ENCODE peak calls at places on chromosomes 12 and 14, in six cellular contexts. R is esophagus squamous epithelium, M is heart left ventricle, F is right lobe of liver, P is mucosa of descending colon, T is left ventricle myocardium inferior. B is an unnamed sample.

GRCh38 chr12:120077260-120077659 is 39.3 kb downstream of the RAB35 start:
- DNase-seq in M (no peak), P (no peak), F (no peak), T (no peak), R (no peak), B (no peak)

GRCh38 chr14:68894802-68895201 is 84.3 kb downstream of the ACTN1 start:
- DNase-seq in P (no peak), M (no peak), T (no peak), R (no peak), F (no peak), B (no peak)

GRCh38 chr12:80101126-80101525 is 1.8 kb downstream of the OTOGL start:
- DNase-seq in T (no peak), R (no peak), P (no peak), F (no peak), M (no peak), B (no peak)

GRCh38 chr12:98373019-98373554 is 142.3 kb upstream of the TMPO start:
- DNase-seq in P (no peak), R (no peak), T (no peak), M (no peak), F (no peak), B (peak; percentile 84)

GRCh38 chr14:99715266-99716000 is 31.3 kb downstream of the CYP46A1 start:
- DNase-seq in T (no peak), P (no peak), F (no peak), M (no peak), R (no peak), B (no peak)

GRCh38 chr12:32252199-32253073 is 145.8 kb downstream of the BICD1 start:
- DNase-seq in M (no peak), R (no peak), F (no peak), T (no peak), P (no peak), B (no peak)

GRCh38 chr14:82230748-82231147 is 697.1 kb upstream of the SEL1L start:
- DNase-seq in M (no peak), R (no peak), P (no peak), F (no peak), T (no peak), B (no peak)

GRCh38 chr14:71586131-71586893 is 345.9 kb upstream of the RGS6 start:
- DNase-seq in R (no peak), M (no peak), T (no peak), F (no peak), P (no peak), B (peak; percentile 25)

GRCh38 chr12:14575585-14575984 is 7.9 kb upstream of the PLBD1 start:
- DNase-seq in P (no peak), T (no peak), F (no peak), M (no peak), R (no peak), B (no peak)

GRCh38 chr14:51094282-51094821 is 553 bp downstream of the TRIM9 start:
- DNase-seq in P (peak; percentile 43), M (no peak), F (peak; percentile 27), R (no peak), T (no peak), B (peak; percentile 22)

GRCh38 chr14:36529062-36529461 is 9.0 kb upstream of the NKX2-1 start:
- DNase-seq in T (no peak), F (no peak), R (no peak), M (no peak), P (no peak), B (no peak)

GRCh38 chr14:64654072-64654899 is 49.9 kb upstream of the PLEKHG3 start:
- DNase-seq in R (no peak), P (no peak), M (no peak), F (no peak), T (no peak), B (no peak)

GRCh38 chr12:53220857-53221202 is 11.2 kb downstream of the RARG start:
- DNase-seq in R (peak; percentile 59), F (peak; percentile 93), P (peak; percentile 94), T (peak; percentile 95), M (peak; percentile 96), B (peak; percentile 98)

GRCh38 chr12:53972722-53973092 is 219 bp upstream of the HOXC11 start:
- DNase-seq in T (no peak), P (no peak), M (no peak), F (no peak), R (no peak), B (no peak)

GRCh38 chr14:56501909-56502530 is 77.6 kb upstream of the TMEM260 start:
- DNase-seq in P (no peak), R (no peak), M (no peak), F (no peak), T (no peak), B (peak; percentile 46)

GRCh38 chr12:110247340-110248095 is 33.5 kb upstream of the ATP2A2 start:
- DNase-seq in P (peak; percentile 86), T (peak; percentile 59), F (peak; percentile 86), R (no peak), M (peak; percentile 79), B (no peak)

DNA sequence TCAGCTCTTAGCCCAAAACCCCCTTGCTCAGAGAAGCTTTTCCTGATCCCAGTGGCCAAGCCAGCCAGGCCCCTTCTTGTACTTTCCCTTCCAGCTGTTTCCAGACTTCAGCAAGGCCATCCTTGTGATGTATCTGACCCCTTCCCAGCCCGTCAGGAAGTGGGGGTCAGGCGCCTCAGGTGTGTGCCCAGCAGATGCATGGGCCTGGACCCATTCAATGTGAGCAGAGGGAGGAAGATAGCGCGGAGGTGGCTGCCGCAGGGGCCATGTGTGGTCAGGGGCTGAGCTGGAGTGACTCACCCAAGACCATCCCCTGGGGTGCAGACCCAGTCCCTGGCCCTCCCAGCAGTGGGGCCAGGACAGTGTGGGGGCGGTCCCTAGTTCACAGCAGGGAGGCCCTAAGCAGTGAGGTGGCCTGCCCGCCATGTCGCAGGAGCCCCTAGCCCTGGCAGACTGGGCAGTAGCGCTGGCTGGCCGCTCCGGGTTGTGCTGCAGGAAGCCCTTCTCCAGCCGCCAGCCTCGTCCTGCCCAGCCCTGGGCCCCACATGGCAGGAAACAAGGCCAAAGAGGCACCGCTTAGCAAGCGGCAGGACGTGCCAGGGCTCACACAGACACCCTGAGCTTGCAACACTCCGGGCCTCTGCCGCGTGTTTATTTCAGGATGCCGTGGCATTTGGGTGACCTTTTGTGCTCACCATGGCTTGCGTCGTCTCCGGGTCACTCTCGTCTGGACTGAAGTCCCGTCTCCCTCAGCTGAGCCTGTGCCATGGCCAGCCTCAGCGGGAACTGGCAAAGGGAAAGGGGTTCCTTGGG is 12.0 kb downstream of the ADSS1 start:
- DNase-seq in F (peak; percentile 96), P (peak; percentile 48), T (peak; percentile 90), M (peak; percentile 94), R (no peak), B (no peak)
- H3K4me1 ChIP-seq in F (peaks cover 63% of the 10 kb centered on the region), P (peaks cover 15% of the 10 kb centered on the region), T (peaks cover 70% of the 10 kb centered on the region), M (peaks cover 47% of the 10 kb centered on the region), R (peaks cover 67% of the 10 kb centered on the region), B (no peaks in the 10 kb centered on the region)

GRCh38 chr14:77270361-77271112 is 469 bp downstream of the NGB start:
- DNase-seq in T (no peak), M (no peak), P (no peak), F (no peak), R (no peak), B (no peak)
- H3K4me1 ChIP-seq in T (peaks cover 11% of the 10 kb centered on the region), M (no peaks in the 10 kb centered on the region), P (no peaks in the 10 kb centered on the region), F (no peaks in the 10 kb centered on the region), R (peaks cover 23% of the 10 kb centered on the region), B (no peaks in the 10 kb centered on the region)

GRCh38 chr12:1779783-1780182 is 40.6 kb upstream of the LRTM2 start:
- DNase-seq in R (no peak), P (no peak), T (no peak), F (no peak), M (no peak), B (no peak)
- H3K4me1 ChIP-seq in R (peaks cover 30% of the 10 kb centered on the region), P (no peaks in the 10 kb centered on the region), T (peaks cover 57% of the 10 kb centered on the region), F (peaks cover 15% of the 10 kb centered on the region), M (peaks cover 13% of the 10 kb centered on the region), B (peaks cover 12% of the 10 kb centered on the region)

DNA sequence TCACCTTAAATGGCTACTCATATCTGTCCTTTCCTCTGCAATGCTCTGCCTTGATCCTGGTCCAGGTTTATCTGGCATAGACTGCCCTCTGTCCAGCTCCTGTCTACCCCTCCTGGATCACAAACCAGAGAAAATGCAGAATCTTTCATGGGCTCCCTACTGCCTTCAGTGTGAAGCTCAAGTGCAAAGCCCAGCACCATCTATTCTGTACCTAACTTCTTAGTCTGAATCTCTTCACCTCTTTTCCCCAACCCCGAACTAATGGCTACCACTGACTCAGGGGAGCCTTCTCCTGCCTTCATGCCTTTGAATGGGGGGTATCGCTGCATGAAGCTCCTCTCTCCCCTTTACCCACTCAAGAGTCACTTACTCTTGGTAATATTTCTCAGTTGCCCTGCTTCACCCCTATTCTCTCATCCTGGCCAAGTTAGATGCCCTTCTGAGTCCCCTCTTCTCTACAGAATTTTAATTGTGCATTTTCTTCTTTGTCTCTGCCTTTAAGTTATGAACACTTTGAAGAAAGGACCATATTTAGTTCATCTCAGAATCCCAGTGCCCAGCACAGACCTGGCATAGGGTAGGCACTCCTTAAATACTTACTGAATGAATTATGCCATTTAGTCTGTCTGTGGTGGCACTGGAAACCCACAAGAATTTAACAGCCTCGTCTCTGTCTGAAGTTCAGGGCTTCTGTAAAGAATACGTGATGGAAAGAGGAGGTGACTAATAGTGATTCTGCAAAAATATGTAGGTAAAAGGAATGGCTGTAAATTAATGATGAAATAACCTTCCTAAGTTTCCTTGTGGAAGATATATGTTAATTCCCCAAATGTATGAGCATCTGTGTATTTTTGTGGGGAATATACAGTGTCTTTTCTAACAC is 191.3 kb upstream of the AMIGO2 start:
- DNase-seq in T (no peak), M (no peak), F (no peak), R (no peak), P (no peak), B (no peak)
- H3K4me1 ChIP-seq in T (no peaks in the 10 kb centered on the region), M (no peaks in the 10 kb centered on the region), F (no peaks in the 10 kb centered on the region), R (peaks cover 29% of the 10 kb centered on the region), P (peaks cover under 1% of the 10 kb centered on the region), B (peaks cover 1% of the 10 kb centered on the region)

DNA sequence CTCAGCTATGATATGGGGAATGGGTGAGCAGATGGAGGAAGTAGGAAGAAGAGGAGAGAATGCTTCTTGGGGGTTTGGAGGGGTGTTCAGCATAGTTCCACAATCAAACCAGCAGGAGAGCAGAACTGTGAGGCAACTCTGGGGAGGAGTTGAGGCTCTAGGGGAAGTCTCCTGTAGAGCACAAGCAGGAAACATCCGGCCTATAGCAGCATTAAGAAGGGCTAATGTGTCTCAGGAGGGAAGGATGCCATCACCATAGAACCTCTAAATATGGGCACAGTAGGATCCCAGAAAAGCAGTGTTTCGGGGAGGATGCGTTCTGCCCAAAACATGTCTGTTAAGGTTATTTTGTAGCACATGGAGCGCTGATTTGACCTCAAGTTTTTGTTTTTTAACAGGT is 8.4 kb upstream of the SALL2 start:
- DNase-seq in T (no peak), P (no peak), M (no peak), R (no peak), F (no peak), B (peak; percentile 96)
- H3K4me1 ChIP-seq in T (peaks cover 11% of the 10 kb centered on the region), P (no peaks in the 10 kb centered on the region), M (no peaks in the 10 kb centered on the region), R (peaks cover 16% of the 10 kb centered on the region), F (no peaks in the 10 kb centered on the region), B (peaks cover 19% of the 10 kb centered on the region)

B was measured in mesendoderm.